ENCODE peak calls at places on chromosomes 11 and 22, in six cellular contexts. I, S, K, T, U and O are unnamed samples. For H3K36me3, the result is how much of the 10 kb centered on the place peaks cover.

GRCh38 chr11:96178014-96178745 is 164.8 kb downstream of the MAML2 start:
- DNase-seq in S (no peak), K (no peak), U (no peak), I (no peak), T (no peak), O (no peak)

GRCh38 chr11:16925495-16926065 is 88.6 kb downstream of the PLEKHA7 start:
- DNase-seq in K (peak), S (peak), T (no peak), I (peak), U (peak), O (peak)

GRCh38 chr22:37228106-37229011 is 15.7 kb downstream of the RAC2 start:
- DNase-seq in U (no peak), I (peak), S (no peak), K (no peak), T (no peak), O (no peak)

GRCh38 chr11:2837096-2837601 is 48.4 kb downstream of the CDKN1C start:
- DNase-seq in K (peak), U (peak), S (peak), T (no peak), I (peak), O (no peak)

GRCh38 chr22:43169310-43170130 is 17.4 kb downstream of the TTLL12 start:
- DNase-seq in S (no peak), T (no peak), I (no peak), K (no peak), U (no peak), O (no peak)

GRCh38 chr22:44752285-44753188 is at the start of gene ARHGAP8:
- DNase-seq in T (no peak), K (peak), S (peak), I (no peak), U (no peak), O (no peak)

GRCh38 chr22:27252282-27253049 is 549.1 kb downstream of the MN1 start:
- DNase-seq in T (no peak), S (no peak), I (peak), U (no peak), K (no peak), O (no peak)

GRCh38 chr22:26483439-26484359 is at the start of the genes HPS4 and SRRD:
- DNase-seq in I (peak), K (peak), T (peak), U (peak), S (peak), O (peak)

GRCh38 chr11:45149483-45150056 is 3.1 kb downstream of the PRDM11 start:
- DNase-seq in S (peak), K (no peak), U (no peak), T (no peak), I (no peak), O (no peak)

GRCh38 chr11:128759168-128759567 is 65.3 kb downstream of the FLI1 start:
- DNase-seq in I (no peak), S (no peak), K (no peak), T (no peak), U (no peak), O (no peak)

GRCh38 chr22:22179858-22180257 is 64.7 kb upstream of the VPREB1 start:
- DNase-seq in T (no peak), I (no peak), U (no peak), S (no peak), K (no peak), O (no peak)

GRCh38 chr11:134252539-134253188 is 488 bp downstream of the THYN1 start:
- DNase-seq in T (no peak), S (no peak), I (peak), K (no peak), U (no peak), O (no peak)

GRCh38 chr11:82903843-82904586 is 2.5 kb downstream of the DDIAS start:
- DNase-seq in I (no peak), T (no peak), U (no peak), K (no peak), S (no peak), O (no peak)

GRCh38 chr11:95459268-95460040 is 228.5 kb upstream of the SESN3 start:
- DNase-seq in I (no peak), U (no peak), K (no peak), S (peak), T (no peak), O (no peak)

GRCh38 chr22:32534252-32535215 is 59.9 kb downstream of the FBXO7 start:
- DNase-seq in K (no peak), S (no peak), I (peak), U (peak), T (no peak), O (no peak)

GRCh38 chr22:31122196-31122531 is 602 bp upstream of the INPP5J start:
- DNase-seq in U (no peak), I (peak), K (no peak), S (no peak), T (no peak), O (no peak)

GRCh38 chr22:29014301-29014700 is 47.3 kb downstream of the C22orf31 start:
- DNase-seq in K (no peak), U (no peak), T (no peak), I (no peak), S (no peak), O (no peak)

GRCh38 chr11:69383946-69384547 is 90.1 kb downstream of the MYEOV start:
- DNase-seq in K (no peak), T (no peak), I (no peak), S (no peak), U (no peak), O (no peak)

GRCh38 chr11:64333556-64333955 is 6.4 kb upstream of the CCDC88B start:
- DNase-seq in I (no peak), T (no peak), U (no peak), K (no peak), S (no peak), O (no peak)

GRCh38 chr11:134659882-134660281 is 247.8 kb upstream of the B3GAT1 start:
- DNase-seq in I (no peak), T (no peak), K (no peak), S (no peak), U (no peak), O (no peak)

GRCh38 chr11:112826788-112827187 is 134.4 kb upstream of the NCAM1 start:
- DNase-seq in K (no peak), U (no peak), S (no peak), T (no peak), I (no peak), O (no peak)

GRCh38 chr11:27468209-27468608 is 4.4 kb downstream of the LGR4 start:
- DNase-seq in S (no peak), K (no peak), T (no peak), U (no peak), I (no peak), O (no peak)

GRCh38 chr11:118956094-118956846 is at the start of gene UPK2:
- DNase-seq in I (peak), T (peak), U (peak), K (peak), S (peak), O (peak)

GRCh38 chr11:118957968-118958367 is 1.9 kb downstream of the UPK2 start:
- DNase-seq in K (no peak), T (no peak), I (no peak), S (no peak), U (no peak), O (no peak)

GRCh38 chr11:118957549-118957948 is 1.5 kb downstream of the UPK2 start:
- DNase-seq in S (no peak), I (no peak), T (no peak), U (no peak), K (no peak), O (no peak)

GRCh38 chr11:118958577-118958976 is 2.5 kb downstream of the UPK2 start:
- DNase-seq in T (no peak), K (no peak), I (no peak), S (no peak), U (no peak), O (no peak)

DNA sequence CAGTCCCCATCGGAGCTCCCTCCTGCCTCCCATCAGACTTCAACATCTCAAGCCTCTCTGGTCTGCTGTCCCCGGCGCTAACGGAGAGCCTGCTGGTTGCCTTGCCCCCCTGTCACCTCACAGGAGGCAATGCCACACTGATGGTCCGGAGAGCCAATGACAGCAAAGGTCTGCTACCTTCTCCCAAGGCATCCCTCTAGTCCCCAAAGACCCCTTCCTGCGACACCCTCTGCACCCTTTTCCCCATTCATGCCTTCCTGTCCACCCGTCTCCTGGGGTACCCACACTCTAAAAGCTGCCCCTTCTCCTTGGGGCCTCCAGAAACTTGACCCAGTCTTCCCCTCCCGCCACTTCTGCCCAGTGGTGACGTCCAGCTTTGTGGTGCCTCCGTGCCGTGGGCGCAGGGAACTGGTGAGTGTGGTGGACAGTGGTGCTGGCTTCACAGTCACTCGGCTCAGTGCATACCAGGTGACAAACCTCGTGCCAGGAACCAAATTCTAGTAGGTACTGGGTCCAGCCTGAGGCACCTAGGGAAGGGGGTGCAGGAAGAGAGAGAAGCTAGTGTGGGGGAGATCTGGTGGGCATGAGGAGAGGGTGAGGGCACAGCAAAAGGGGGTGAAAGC is 860 bp downstream of the UPK2 start:
- DNase-seq in T (no peak), K (no peak), U (no peak), I (no peak), S (no peak), O (no peak)
- TF ChIP-seq CTCF in T (no peak), K (peak), U (no peak), I (no peak), S (no peak), O (no peak)

GRCh38 chr11:897226-898159 is 13.1 kb downstream of the CHID1 start:
- DNase-seq in U (no peak), K (no peak), T (no peak), S (no peak), I (no peak), O (no peak)
- H3K36me3 ChIP-seq in U (under half), K (half or more), T (under half), S (under half), I (under half), O (under half)

GRCh38 chr11:86674965-86675364 is 2.5 kb upstream of the ME3 start:
- DNase-seq in S (no peak), U (no peak), T (no peak), K (no peak), I (no peak), O (no peak)

GRCh38 chr11:86671386-86672006 is 920 bp downstream of the ME3 start:
- DNase-seq in I (peak), T (no peak), K (peak), U (peak), S (peak), O (peak)

GRCh38 chr11:86673872-86674750 is 1.7 kb upstream of the ME3 start:
- DNase-seq in S (no peak), K (no peak), T (no peak), U (no peak), I (no peak), O (no peak)

GRCh38 chr11:86672007-86672621 is at the start of gene ME3:
- DNase-seq in T (peak), S (peak), I (peak), K (peak), U (peak), O (peak)

DNA sequence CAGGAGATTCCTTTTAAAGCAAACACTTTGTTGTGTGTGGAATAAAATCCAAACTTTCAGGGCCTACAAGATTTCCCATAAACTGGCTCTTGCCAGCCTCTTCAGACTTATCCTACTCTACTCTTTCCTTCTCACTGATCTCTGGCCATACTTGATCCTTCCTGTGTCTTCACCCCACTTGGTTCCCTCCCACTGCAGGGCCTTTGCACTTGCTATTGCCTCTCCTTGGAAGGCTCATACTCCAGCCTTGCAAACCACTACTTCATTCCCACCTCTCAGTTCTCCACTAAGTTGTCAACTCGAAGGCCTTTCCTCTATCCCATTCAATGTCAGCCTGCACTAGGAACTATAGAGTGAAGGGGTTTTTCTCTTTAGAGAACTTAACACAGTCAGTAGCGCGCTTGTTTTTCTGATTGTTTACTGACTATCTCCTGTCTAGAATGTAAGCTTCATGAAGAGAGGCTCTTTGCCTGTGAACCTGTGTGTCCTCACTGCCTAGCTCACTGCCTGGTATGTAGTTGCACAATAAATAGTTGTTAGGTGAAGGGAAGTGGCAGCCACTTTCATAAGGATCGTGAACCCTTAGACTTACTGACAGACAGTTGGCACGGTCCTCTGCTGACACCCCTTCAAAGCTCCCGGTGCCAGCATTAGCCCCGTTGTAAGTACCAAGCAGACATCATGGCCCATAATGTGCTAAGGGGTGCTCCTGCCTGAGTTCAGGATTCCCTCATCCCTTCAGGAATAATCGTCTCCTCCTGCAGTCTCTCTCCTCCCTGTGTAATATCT is 833 bp upstream of the ME3 start:
- DNase-seq in I (no peak), U (no peak), T (no peak), S (no peak), K (no peak), O (no peak)
- H3K27ac ChIP-seq in I (peak), U (peak), T (peak), S (peak), K (no peak), O (peak)

GRCh38 chr11:62221498-62221897 is 13.0 kb downstream of the SCGB2A1 start:
- DNase-seq in K (no peak), T (no peak), U (no peak), S (no peak), I (no peak), O (no peak)

GRCh38 chr11:62223095-62223494 is 14.6 kb downstream of the SCGB2A1 start:
- DNase-seq in T (no peak), S (no peak), U (no peak), K (no peak), I (no peak), O (no peak)

GRCh38 chr11:62217191-62217748 is 8.8 kb downstream of the SCGB2A1 start:
- DNase-seq in U (no peak), S (no peak), K (no peak), I (no peak), T (no peak), O (no peak)
- TF ChIP-seq CTCF in U (peak), S (peak), K (peak), I (peak), T (no peak), O (no peak)

DNA sequence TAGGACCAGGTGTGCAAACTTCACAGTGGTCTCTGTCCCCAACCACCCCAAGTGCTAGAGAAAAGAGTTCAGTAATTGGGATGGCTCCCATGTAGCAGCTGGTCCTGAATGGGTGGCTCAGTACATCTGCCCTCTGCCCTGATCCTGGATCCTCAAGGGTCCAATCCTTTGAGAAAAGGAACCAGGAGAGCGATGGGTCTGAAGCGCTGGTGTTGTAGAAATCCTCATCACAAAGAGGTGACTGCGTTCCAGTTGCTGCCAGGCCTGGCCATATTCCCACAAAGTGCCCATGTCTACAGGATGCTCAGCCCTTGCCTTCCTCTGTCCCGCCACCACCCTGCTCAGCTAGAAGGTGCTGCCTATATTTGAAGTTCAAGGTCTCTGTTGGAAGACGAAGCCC is 6.2 kb upstream of the C22orf39 start:
- DNase-seq in S (no peak), T (no peak), I (no peak), U (no peak), K (no peak), O (no peak)
- H3K36me3 ChIP-seq in S (under half), T (under half), I (under half), U (half or more), K (half or more), O (under half)

GRCh38 chr11:77698896-77699295 is 61.3 kb upstream of the CLNS1A start:
- DNase-seq in K (no peak), T (no peak), U (no peak), S (no peak), I (no peak), O (no peak)

GRCh38 chr11:77699425-77699824 is 61.8 kb upstream of the CLNS1A start:
- DNase-seq in U (no peak), T (no peak), S (no peak), K (no peak), I (no peak), O (no peak)

GRCh38 chr11:77705195-77705876 is 67.7 kb upstream of the CLNS1A start:
- DNase-seq in T (no peak), U (no peak), K (no peak), I (peak), S (no peak), O (no peak)

GRCh38 chr11:77705877-77706579 is 68.4 kb upstream of the CLNS1A start:
- DNase-seq in I (no peak), K (no peak), T (no peak), U (no peak), S (no peak), O (no peak)

GRCh38 chr11:77704029-77704428 is 66.4 kb upstream of the CLNS1A start:
- DNase-seq in U (no peak), T (no peak), K (no peak), I (no peak), S (no peak), O (no peak)
- H3K27ac ChIP-seq in U (no peak), T (no peak), K (no peak), I (no peak), S (no peak), O (no peak)

DNA sequence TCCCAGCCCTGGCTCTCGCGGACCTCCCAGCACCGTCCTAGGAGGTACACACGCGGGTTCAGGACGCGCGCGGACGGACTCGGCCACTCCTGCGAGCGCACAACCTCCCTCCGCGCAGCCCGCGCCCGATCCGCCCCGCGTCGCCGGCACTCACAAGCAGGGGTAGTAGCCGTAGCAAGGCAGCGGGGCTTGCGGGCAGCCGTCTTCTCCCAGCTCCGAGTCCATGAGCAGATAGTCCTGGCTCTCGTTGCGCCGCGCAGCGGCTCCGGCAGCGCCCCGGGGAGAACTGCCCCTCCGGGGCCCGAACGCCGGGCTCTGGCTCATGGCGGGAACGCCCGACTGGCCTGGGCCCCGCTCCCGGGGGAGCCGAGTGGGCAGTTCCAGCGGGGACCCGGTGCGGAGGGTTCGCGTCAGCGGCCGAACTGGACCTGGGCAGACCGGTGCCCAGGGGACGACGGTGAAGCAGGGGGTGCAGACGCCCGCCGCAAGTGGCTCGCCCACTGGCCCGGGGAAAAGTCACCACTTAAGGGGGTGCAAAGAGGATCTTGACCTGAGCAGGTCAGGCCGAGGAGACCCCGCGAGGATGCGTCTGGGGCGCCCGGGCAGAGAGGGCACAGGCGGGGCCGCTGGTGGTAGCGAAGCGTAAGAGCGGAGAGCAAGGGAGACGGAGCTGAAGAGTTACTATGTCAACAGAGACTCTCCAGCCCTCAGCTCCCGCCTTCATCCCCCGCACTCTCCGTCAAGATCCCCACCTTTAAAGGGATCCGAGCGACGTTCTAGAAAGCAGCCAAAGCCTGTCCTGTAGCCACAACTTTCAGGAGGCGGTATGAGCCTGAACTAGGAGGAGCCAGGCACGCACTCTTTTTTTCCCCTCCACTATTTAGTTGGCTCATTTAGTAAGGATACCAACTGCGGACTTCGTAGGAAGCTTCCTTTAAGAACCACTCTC is at the start of gene TRPC6:
- DNase-seq in U (peak), S (peak), T (no peak), K (peak), I (no peak), O (no peak)
- TF ChIP-seq CTCF in U (no peak), S (no peak), T (no peak), K (no peak), I (no peak), O (no peak)

DNA sequence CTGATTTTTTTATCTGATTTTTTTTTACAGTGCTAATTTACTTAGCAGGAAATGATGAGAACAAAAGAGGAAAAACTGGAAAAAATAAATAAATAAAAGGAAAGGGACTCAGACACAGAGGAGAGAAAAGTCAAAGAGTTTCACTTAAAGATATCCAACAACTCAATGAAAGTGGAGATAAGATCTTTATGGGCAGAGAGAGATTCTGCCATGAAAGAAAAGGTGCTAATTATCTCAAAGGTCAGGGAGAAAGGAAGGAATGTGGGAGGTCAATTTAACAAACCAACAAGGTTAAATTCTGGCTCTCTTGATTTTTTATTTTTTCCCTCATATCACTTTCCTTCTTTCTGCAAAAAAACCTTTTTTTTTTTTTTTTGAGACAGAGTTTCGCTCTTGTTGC is 86.0 kb downstream of the DENND5A start:
- DNase-seq in I (no peak), T (no peak), K (no peak), S (no peak), U (no peak), O (no peak)
- H3K36me3 ChIP-seq in I (under half), T (under half), K (half or more), S (under half), U (half or more), O (under half)